ENCODE peak calls at places on chromosomes 3 and 15, in nine cellular contexts. Z, D, J, T, V, U, A, X and L are unnamed samples. For H3K9me3, the result is how much of the 10 kb centered on the place peaks cover.

GRCh38 chr3:172029425-172030128 is 9.8 kb upstream of the FNDC3B start:
- DNase-seq in J (no peak), A (no peak), D (no peak), U (no peak), X (no peak), T (no peak), Z (no peak), V (no peak), L (no peak)

GRCh38 chr15:67149068-67149841 is 83.9 kb downstream of the SMAD3 start:
- DNase-seq in T (no peak), V (no peak), Z (no peak), A (no peak), X (no peak), J (no peak), U (no peak), D (no peak), L (no peak)

GRCh38 chr3:177824190-177824786 is 627.0 kb upstream of the TBL1XR1 start:
- DNase-seq in U (peak), A (no peak), T (no peak), D (no peak), V (peak), Z (no peak), X (no peak), J (peak), L (no peak)

GRCh38 chr3:187802928-187803259 is 57.6 kb upstream of the BCL6 start:
- DNase-seq in J (no peak), U (no peak), X (no peak), Z (no peak), T (no peak), V (no peak), A (no peak), D (no peak), L (peak)

GRCh38 chr15:71813723-71814470 is 3.5 kb downstream of the NR2E3 start:
- DNase-seq in Z (no peak), X (no peak), V (no peak), D (no peak), A (no peak), J (no peak), T (no peak), U (no peak), L (no peak)

GRCh38 chr3:31934018-31934417 is 47.0 kb downstream of the OSBPL10 start:
- DNase-seq in U (no peak), T (no peak), Z (no peak), X (no peak), D (no peak), V (no peak), J (no peak), A (no peak), L (no peak)

GRCh38 chr3:45858809-45859543 is 17.1 kb upstream of the LZTFL1 start:
- DNase-seq in U (no peak), D (no peak), T (no peak), Z (no peak), V (no peak), A (no peak), X (no peak), J (no peak), L (no peak)

GRCh38 chr3:122973893-122974615 is 53.5 kb downstream of the SEMA5B start:
- DNase-seq in U (peak), V (no peak), Z (no peak), X (peak), A (no peak), J (no peak), T (no peak), D (no peak), L (no peak)

GRCh38 chr3:128294999-128295468 is 141.8 kb downstream of the EEFSEC start:
- DNase-seq in V (no peak), D (no peak), T (no peak), Z (no peak), X (peak), U (no peak), A (no peak), J (no peak), L (no peak)

GRCh38 chr3:101333883-101334282 is 13.5 kb upstream of the IMPG2 start:
- DNase-seq in A (no peak), V (no peak), T (no peak), Z (no peak), J (no peak), D (no peak), X (no peak), U (no peak), L (no peak)

GRCh38 chr15:84609818-84610525 is 9.2 kb downstream of the ZSCAN2 start:
- DNase-seq in A (no peak), X (no peak), U (no peak), D (no peak), Z (no peak), J (no peak), V (no peak), T (no peak), L (no peak)

GRCh38 chr3:171797265-171797679 is 13.0 kb downstream of the PLD1 start:
- DNase-seq in Z (peak), J (no peak), U (no peak), T (no peak), A (no peak), X (no peak), V (no peak), D (no peak), L (no peak)

GRCh38 chr3:5348229-5348628 is 160.7 kb downstream of the EDEM1 start:
- DNase-seq in Z (no peak), A (no peak), D (no peak), J (no peak), X (no peak), U (no peak), T (no peak), V (no peak), L (no peak)

GRCh38 chr15:60843482-60843881 is 364.5 kb upstream of the ICE2 start:
- DNase-seq in A (no peak), V (no peak), D (no peak), X (no peak), J (no peak), T (no peak), U (no peak), Z (no peak), L (no peak)

GRCh38 chr3:28224430-28224829 is 17.0 kb upstream of the CMC1 start:
- DNase-seq in X (no peak), A (no peak), T (no peak), V (no peak), U (no peak), J (no peak), Z (no peak), D (no peak), L (no peak)

GRCh38 chr3:62186967-62187366 is 186.4 kb downstream of the FEZF2 start:
- DNase-seq in T (no peak), X (no peak), U (no peak), V (no peak), J (peak), A (no peak), D (no peak), Z (peak), L (no peak)

GRCh38 chr3:32403663-32404062 is 12.0 kb downstream of the CMTM7 start:
- DNase-seq in U (no peak), D (no peak), T (no peak), A (no peak), Z (no peak), J (no peak), V (no peak), X (no peak), L (no peak)

GRCh38 chr3:94130690-94131089 is 67.8 kb downstream of the NSUN3 start:
- DNase-seq in D (no peak), T (no peak), A (no peak), U (no peak), V (no peak), Z (no peak), X (no peak), J (no peak), L (no peak)

GRCh38 chr15:78811124-78811824 is at the start of gene ADAMTS7:
- DNase-seq in U (peak), T (peak), D (peak), V (peak), J (peak), X (peak), Z (peak), A (peak), L (peak)

GRCh38 chr15:38378162-38378560 is 75.8 kb upstream of the FAM98B start:
- DNase-seq in J (peak), X (peak), U (peak), D (no peak), V (peak), Z (peak), A (no peak), T (no peak), L (no peak)

GRCh38 chr3:141996437-141996836 is 120.0 kb downstream of the ATP1B3 start:
- DNase-seq in U (no peak), D (no peak), T (no peak), V (no peak), Z (no peak), J (no peak), X (no peak), A (no peak), L (no peak)

GRCh38 chr15:41485226-41485625 is 8.4 kb upstream of the ITPKA start:
- DNase-seq in Z (no peak), D (no peak), T (no peak), A (no peak), V (no peak), U (no peak), J (no peak), X (no peak), L (no peak)

GRCh38 chr15:57122080-57122845 is 203.8 kb downstream of the TCF12 start:
- DNase-seq in D (no peak), T (no peak), V (no peak), Z (peak), X (no peak), J (no peak), A (no peak), U (no peak), L (no peak)

GRCh38 chr15:83498801-83499200 is 51.7 kb downstream of the SH3GL3 start:
- DNase-seq in T (no peak), X (no peak), D (no peak), J (no peak), V (no peak), U (no peak), Z (peak), A (no peak), L (no peak)

GRCh38 chr3:130379274-130379673 is 33.8 kb downstream of the COL6A5 start:
- DNase-seq in T (no peak), D (no peak), V (no peak), Z (no peak), A (no peak), U (no peak), X (no peak), J (no peak), L (no peak)

GRCh38 chr3:161977063-161977462 is 480.5 kb downstream of the OTOL1 start:
- DNase-seq in X (no peak), D (no peak), V (no peak), J (peak), A (no peak), U (peak), T (no peak), Z (no peak), L (no peak)

GRCh38 chr15:91530279-91530678 is 323.2 kb upstream of the SLCO3A1 start:
- DNase-seq in V (no peak), J (no peak), Z (no peak), T (no peak), X (no peak), D (no peak), U (no peak), A (no peak), L (no peak)
- H3K9me3 ChIP-seq in V (under half), J (under half), Z (under half), T (under half), X (under half), D (under half), U (under half), A (under half), L (under half)

GRCh38 chr15:25184356-25185155 is 229.8 kb downstream of the SNRPN start:
- DNase-seq in X (peak), J (no peak), U (no peak), V (no peak), A (no peak), D (no peak), T (no peak), Z (no peak), L (no peak)
- H3K9me3 ChIP-seq in X (under half), J (half or more), U (under half), V (under half), A (under half), D (under half), T (under half), Z (under half), L (under half)

DNA sequence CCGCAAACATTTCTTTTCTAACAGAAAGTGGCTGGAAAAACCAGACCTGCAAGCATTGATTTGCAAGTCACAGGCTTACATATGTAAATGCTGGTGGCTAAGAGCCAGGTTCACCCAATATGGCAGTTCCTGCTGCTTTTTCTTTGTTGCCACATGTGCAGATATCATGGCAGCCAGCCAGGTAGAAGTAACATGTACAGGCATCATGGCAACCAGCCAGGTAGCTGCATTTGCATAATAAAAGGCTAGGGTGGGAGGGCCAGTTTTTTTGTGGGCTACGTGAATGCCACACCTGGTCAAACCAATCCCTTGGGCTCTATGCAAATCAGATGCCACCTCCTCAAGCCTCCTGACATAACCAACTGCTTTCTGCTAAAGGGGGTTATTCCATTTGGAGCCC is 2.8 kb upstream of the SMCO1 start:
- DNase-seq in D (no peak), X (no peak), Z (peak), T (no peak), V (no peak), A (no peak), J (no peak), U (no peak), L (no peak)
- H3K9me3 ChIP-seq in D (under half), X (under half), Z (under half), T (half or more), V (under half), A (under half), J (under half), U (under half), L (under half)

DNA sequence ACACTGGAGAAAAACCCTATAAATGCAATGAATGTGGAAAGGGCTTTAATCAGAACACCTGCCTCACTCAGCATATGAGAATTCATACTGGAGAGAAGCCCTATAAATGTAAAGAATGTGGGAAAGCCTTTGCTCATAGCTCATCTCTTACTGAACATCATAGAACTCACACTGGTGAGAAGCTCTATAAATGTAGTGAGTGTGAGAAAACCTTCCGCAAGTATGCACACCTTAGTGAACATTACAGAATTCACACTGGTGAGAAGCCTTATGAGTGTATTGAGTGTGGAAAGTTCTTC is 7.4 kb upstream of the ZNF501 start:
- DNase-seq in T (no peak), X (no peak), Z (no peak), U (no peak), J (no peak), D (no peak), A (no peak), V (no peak), L (no peak)
- H3K9me3 ChIP-seq in T (half or more), X (under half), Z (under half), U (half or more), J (half or more), D (half or more), A (half or more), V (under half), L (half or more)

GRCh38 chr15:79916424-79916823 is 19.6 kb upstream of the MTHFS start:
- DNase-seq in D (no peak), U (no peak), T (no peak), X (no peak), V (no peak), A (no peak), J (no peak), Z (no peak), L (no peak)
- H3K9me3 ChIP-seq in D (under half), U (under half), T (half or more), X (under half), V (under half), A (half or more), J (under half), Z (half or more), L (under half)

GRCh38 chr15:26477044-26477443 is 295.8 kb downstream of the GABRB3 start:
- DNase-seq in J (no peak), U (no peak), X (no peak), Z (no peak), V (no peak), A (no peak), T (no peak), D (no peak), L (no peak)

GRCh38 chr15:26475554-26475953 is 297.3 kb downstream of the GABRB3 start:
- DNase-seq in V (no peak), D (no peak), Z (no peak), J (no peak), X (no peak), U (no peak), T (no peak), A (no peak), L (no peak)

DNA sequence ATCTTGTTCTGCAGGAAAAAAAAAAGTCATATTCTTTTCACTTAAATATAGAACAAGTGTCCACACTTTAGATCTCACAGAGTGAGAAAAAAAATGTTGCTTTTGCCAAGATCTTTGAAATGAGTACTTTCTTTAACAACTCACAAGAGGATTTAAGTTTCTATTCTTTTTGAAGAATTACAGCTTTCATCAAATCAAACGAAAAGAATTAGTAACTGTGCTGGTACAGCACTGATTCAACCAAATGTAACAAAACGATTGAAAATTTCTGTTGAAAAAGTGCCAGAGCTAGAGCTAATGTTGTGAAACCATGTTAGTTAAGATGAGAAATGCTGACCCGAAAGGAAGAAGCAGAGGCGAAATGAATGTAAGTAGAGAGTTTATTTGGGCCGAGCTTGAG is 300.2 kb downstream of the GABRB3 start:
- DNase-seq in J (no peak), D (no peak), Z (no peak), U (no peak), V (no peak), X (no peak), T (no peak), A (no peak), L (no peak)
- H3K9me3 ChIP-seq in J (under half), D (under half), Z (half or more), U (under half), V (under half), X (under half), T (under half), A (under half), L (under half)

GRCh38 chr3:63441262-63441661 is 163.2 kb downstream of the SYNPR start:
- DNase-seq in A (no peak), U (no peak), D (no peak), X (no peak), V (no peak), T (no peak), J (no peak), Z (no peak), L (no peak)
- H3K9me3 ChIP-seq in A (under half), U (under half), D (under half), X (under half), V (under half), T (under half), J (under half), Z (under half), L (under half)

DNA sequence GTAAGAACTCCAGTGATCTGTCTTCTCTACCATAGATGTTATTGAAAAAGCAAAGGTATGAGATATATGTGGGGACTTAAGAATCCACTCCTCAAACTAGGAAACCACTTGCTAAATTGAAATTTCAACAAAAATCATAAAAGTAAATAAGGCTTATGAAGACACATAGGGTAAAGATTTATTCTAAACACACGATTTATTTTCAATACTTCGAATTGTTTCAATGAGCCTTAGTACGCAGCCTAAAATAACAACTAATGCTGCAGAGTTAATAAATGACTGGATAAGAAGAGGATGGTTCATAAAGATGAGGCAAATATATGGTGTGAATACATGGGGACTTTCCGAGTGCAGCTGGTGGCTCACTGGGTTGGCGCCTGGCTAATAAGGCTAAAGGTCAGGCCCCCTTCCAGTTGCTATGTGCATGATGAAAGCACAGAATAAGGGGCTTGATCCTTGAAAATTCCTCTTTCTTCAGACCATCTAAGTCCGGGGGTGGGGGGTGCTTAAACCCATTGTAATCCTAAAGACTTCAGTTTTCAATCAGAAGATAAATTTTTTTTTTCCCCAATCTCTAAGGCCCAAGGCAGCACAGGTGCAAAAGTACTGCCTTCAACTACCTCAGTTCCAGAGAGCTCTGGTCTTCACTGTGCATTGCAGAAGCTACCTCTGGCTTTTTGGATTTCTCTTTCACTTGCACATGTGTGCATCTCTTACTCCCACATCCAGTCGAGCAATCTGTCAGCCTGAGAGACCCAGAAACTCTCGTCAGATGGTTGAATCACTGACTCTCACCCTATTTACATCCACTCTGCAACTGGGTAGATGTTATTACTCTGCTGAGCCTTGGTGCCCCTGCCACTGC is 813.6 kb downstream of the NR2F2 start:
- DNase-seq in X (no peak), J (no peak), U (no peak), V (no peak), D (no peak), T (no peak), Z (no peak), A (no peak), L (no peak)
- H3K9me3 ChIP-seq in X (under half), J (under half), U (under half), V (under half), D (under half), T (under half), Z (under half), A (under half), L (under half)